ENCODE peak calls at places on chromosomes 11 and 22, in six cellular contexts. Y, O, K, D, Q and E are unnamed samples.

GRCh38 chr22:50581950-50582561 is 593 bp downstream of the CHKB start:
- DNase-seq in O (no peak), Q (peak), D (no peak), K (peak), Y (no peak), E (no peak)

GRCh38 chr11:1009371-1009770 is 27.1 kb downstream of the MUC6 start:
- DNase-seq in K (no peak), Y (no peak), Q (no peak), O (no peak), D (no peak), E (no peak)

GRCh38 chr11:119368121-119369034 is 13.1 kb downstream of the USP2 start:
- DNase-seq in O (peak), K (no peak), Y (peak), D (no peak), Q (peak), E (no peak)

GRCh38 chr22:32531955-32532818 is 57.6 kb downstream of the FBXO7 start:
- DNase-seq in K (peak), Q (peak), D (peak), Y (peak), O (peak), E (no peak)

GRCh38 chr11:13761250-13761649 is 92.8 kb downstream of the FAR1 start:
- DNase-seq in K (no peak), O (no peak), D (no peak), Q (no peak), Y (no peak), E (no peak)

GRCh38 chr22:38246692-38247091 is 26.1 kb downstream of the TMEM184B start:
- DNase-seq in Y (no peak), D (no peak), K (no peak), Q (no peak), O (no peak), E (no peak)

GRCh38 chr11:111331711-111332479 is 33.5 kb downstream of the POU2AF3 start:
- DNase-seq in Q (no peak), D (no peak), K (no peak), O (no peak), Y (no peak), E (no peak)

GRCh38 chr11:37688461-37688860 is 1090.4 kb upstream of the RAG2 start:
- DNase-seq in Y (no peak), Q (no peak), D (no peak), O (no peak), K (no peak), E (no peak)

GRCh38 chr11:72627594-72628281 is 46.5 kb downstream of the PDE2A start:
- DNase-seq in K (no peak), D (no peak), Q (no peak), Y (no peak), O (no peak), E (no peak)

GRCh38 chr11:12222099-12222751 is 111.8 kb downstream of the MICAL2 start:
- DNase-seq in Y (no peak), O (peak), K (no peak), Q (no peak), D (no peak), E (no peak)

GRCh38 chr11:117287668-117288067 is 3.5 kb upstream of the BACE1-AS start:
- DNase-seq in O (no peak), Y (no peak), K (no peak), D (no peak), Q (no peak), E (no peak)

GRCh38 chr11:114166897-114167323 is 107.4 kb downstream of the ZBTB16 start:
- DNase-seq in Y (no peak), D (no peak), O (no peak), K (no peak), Q (peak), E (no peak)

GRCh38 chr11:62787005-62787759 is at the start of gene TMEM179B:
- DNase-seq in Y (peak), D (peak), O (peak), Q (peak), K (peak), E (peak)

GRCh38 chr22:36768141-36768540 is 7.8 kb downstream of the IFT27 start:
- DNase-seq in Q (no peak), O (no peak), K (no peak), Y (no peak), D (peak), E (no peak)

GRCh38 chr11:79415912-79416311 is 24.9 kb downstream of the TENM4 start:
- DNase-seq in Y (no peak), Q (no peak), D (no peak), O (no peak), K (no peak), E (no peak)

GRCh38 chr11:116928102-116928777 is 90.8 kb upstream of the APOA1 start:
- DNase-seq in D (no peak), Q (no peak), O (no peak), Y (no peak), K (no peak), E (peak)

GRCh38 chr11:34654491-34655334 is 33.8 kb downstream of the EHF start:
- DNase-seq in K (no peak), Y (peak), Q (peak), D (peak), O (no peak), E (no peak)

GRCh38 chr11:67054851-67055523 is 1.7 kb upstream of the RHOD start:
- DNase-seq in K (no peak), D (no peak), Y (peak), Q (peak), O (peak), E (no peak)

GRCh38 chr22:29167032-29167911 is 38.4 kb upstream of the EMID1 start:
- DNase-seq in K (no peak), Q (no peak), O (no peak), D (no peak), Y (no peak), E (peak)

GRCh38 chr11:71301046-71301857 is 48.9 kb upstream of the SHANK2 start:
- DNase-seq in Y (no peak), O (peak), D (peak), K (peak), Q (no peak), E (no peak)

GRCh38 chr11:108882211-108882831 is 217.5 kb downstream of the DDX10 start:
- DNase-seq in D (no peak), O (no peak), Q (no peak), K (no peak), Y (no peak), E (no peak)

GRCh38 chr11:101126551-101127347 is 2.9 kb downstream of the PGR start:
- DNase-seq in O (no peak), Y (no peak), K (peak), Q (no peak), D (peak), E (no peak)

GRCh38 chr11:94145431-94145830 is 16.8 kb downstream of the PANX1 start:
- DNase-seq in Q (no peak), Y (no peak), K (no peak), O (no peak), D (no peak), E (no peak)

GRCh38 chr22:23910496-23911190 is 16.5 kb downstream of the MIF start:
- DNase-seq in D (no peak), O (no peak), K (peak), Y (no peak), Q (no peak), E (no peak)

GRCh38 chr22:45254789-45255261 is 14.1 kb upstream of the KIAA0930 start:
- DNase-seq in Y (no peak), K (no peak), O (no peak), D (no peak), Q (no peak), E (peak)

GRCh38 chr11:75229466-75229865 is 11.1 kb upstream of the TPBGL start:
- DNase-seq in Q (no peak), O (no peak), K (no peak), Y (no peak), D (no peak), E (no peak)

GRCh38 chr11:16171882-16172281 is 184.5 kb downstream of the SOX6 start:
- DNase-seq in Y (no peak), Q (no peak), O (no peak), D (no peak), K (no peak), E (no peak)

GRCh38 chr11:16169946-16170345 is 186.4 kb downstream of the SOX6 start:
- DNase-seq in O (no peak), Q (no peak), D (no peak), K (no peak), Y (no peak), E (no peak)

GRCh38 chr11:16170448-16170847 is 185.9 kb downstream of the SOX6 start:
- DNase-seq in Y (no peak), Q (no peak), O (no peak), K (no peak), D (no peak), E (no peak)

GRCh38 chr11:16167706-16168487 is 188.4 kb downstream of the SOX6 start:
- DNase-seq in Y (no peak), D (no peak), K (no peak), Q (no peak), O (no peak), E (no peak)

GRCh38 chr11:16169541-16169940 is 186.8 kb downstream of the SOX6 start:
- DNase-seq in Y (no peak), Q (no peak), O (no peak), K (no peak), D (no peak), E (no peak)
- TF ChIP-seq CTCF in Y (no peak), Q (no peak), O (no peak), K (no peak), D (no peak), E (no peak)

GRCh38 chr11:104165014-104165413 is 1.1 kb upstream of the PDGFD start:
- DNase-seq in D (peak), K (no peak), O (no peak), Q (no peak), Y (no peak), E (no peak)

GRCh38 chr11:104159356-104159755 is 4.6 kb downstream of the PDGFD start:
- DNase-seq in O (no peak), D (no peak), K (no peak), Q (no peak), Y (no peak), E (no peak)

GRCh38 chr11:104161751-104162450 is 2.0 kb downstream of the PDGFD start:
- DNase-seq in K (no peak), Q (no peak), Y (no peak), O (no peak), D (no peak), E (no peak)

GRCh38 chr11:104163100-104164027 is 583 bp downstream of the PDGFD start:
- DNase-seq in O (peak), K (peak), D (peak), Q (peak), Y (no peak), E (peak)

GRCh38 chr11:104164028-104164520 is at the start of gene PDGFD:
- DNase-seq in O (peak), Y (no peak), Q (peak), K (peak), D (peak), E (peak)
- TF ChIP-seq CTCF in O (no peak), Y (no peak), Q (no peak), K (peak), D (peak), E (peak)

GRCh38 chr11:64750361-64751054 is 6.6 kb upstream of the RASGRP2 start:
- DNase-seq in Q (no peak), D (peak), K (no peak), Y (no peak), O (no peak), E (no peak)
- TF ChIP-seq CTCF in Q (no peak), D (peak), K (no peak), Y (no peak), O (no peak), E (no peak)

GRCh38 chr22:41676134-41676533 is 12.5 kb downstream of the SNU13 start:
- DNase-seq in O (no peak), K (no peak), D (no peak), Q (no peak), Y (no peak), E (no peak)

GRCh38 chr22:41674941-41675340 is 13.7 kb downstream of the SNU13 start:
- DNase-seq in Y (no peak), Q (no peak), K (no peak), O (no peak), D (no peak), E (no peak)

GRCh38 chr22:41668971-41669911 is 19.4 kb downstream of the SNU13 start:
- DNase-seq in D (no peak), Y (no peak), O (no peak), Q (no peak), K (no peak), E (no peak)

DNA sequence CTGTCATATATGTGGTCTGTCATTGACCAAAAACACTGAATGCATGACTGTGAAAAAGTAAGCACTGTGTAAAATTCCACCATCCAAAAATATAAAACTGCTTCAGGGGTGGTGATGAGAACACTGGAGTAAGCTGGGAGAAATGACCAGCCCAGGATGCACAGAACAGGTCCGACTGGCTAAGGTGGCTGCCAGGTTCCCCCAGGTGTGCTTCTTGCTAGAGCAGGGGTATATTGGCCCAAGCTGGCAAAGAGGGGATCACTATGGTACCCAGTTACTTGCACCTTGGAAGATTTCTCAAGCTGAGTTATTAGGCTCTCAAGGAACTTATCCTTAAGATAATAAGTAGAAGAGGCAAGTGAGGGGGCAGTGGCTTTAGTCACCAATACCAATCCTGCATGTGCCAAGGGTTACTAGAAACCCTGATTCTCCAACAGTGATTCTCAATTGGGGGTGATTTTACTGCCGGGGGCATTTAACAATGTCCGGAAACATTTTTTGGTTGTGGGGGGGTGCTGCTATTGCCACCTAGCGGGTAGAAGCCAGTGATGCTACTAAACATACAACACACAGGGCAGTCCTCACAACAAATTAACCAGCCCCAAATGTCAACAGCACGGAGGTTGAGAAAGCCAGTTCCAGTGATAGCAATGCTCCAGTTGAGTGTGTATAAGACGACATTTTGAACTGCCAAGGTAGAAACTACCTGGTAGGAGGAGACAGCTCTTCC is 15.7 kb downstream of the SNU13 start:
- DNase-seq in Q (peak), O (no peak), K (no peak), D (no peak), Y (no peak), E (no peak)
- TF ChIP-seq CTCF in Q (peak), O (no peak), K (no peak), D (peak), Y (no peak), E (peak)

GRCh38 chr22:27420186-27420816 is 381.3 kb downstream of the MN1 start:
- DNase-seq in Y (no peak), Q (no peak), D (no peak), O (no peak), K (no peak), E (no peak)

GRCh38 chr22:27418261-27418660 is 383.3 kb downstream of the MN1 start:
- DNase-seq in Y (no peak), K (no peak), Q (no peak), O (no peak), D (no peak), E (no peak)

GRCh38 chr22:27419473-27419872 is 382.1 kb downstream of the MN1 start:
- DNase-seq in O (no peak), K (no peak), Y (no peak), Q (no peak), D (no peak), E (no peak)

GRCh38 chr22:27413702-27414101 is 387.9 kb downstream of the MN1 start:
- DNase-seq in K (no peak), O (no peak), Y (no peak), Q (no peak), D (no peak), E (no peak)

GRCh38 chr22:27416553-27417427 is 384.8 kb downstream of the MN1 start:
- DNase-seq in Q (peak), K (no peak), Y (no peak), D (peak), O (no peak), E (no peak)
- TF ChIP-seq CTCF in Q (no peak), K (no peak), Y (no peak), D (peak), O (no peak), E (no peak)

GRCh38 chr11:134100171-134100570 is 31.3 kb downstream of the JAM3 start:
- DNase-seq in O (no peak), Y (no peak), K (no peak), Q (no peak), D (no peak), E (no peak)
- TF ChIP-seq CTCF in O (no peak), Y (no peak), K (no peak), Q (no peak), D (no peak), E (no peak)